ENCODE peak calls at places on chromosome 10, in five cellular contexts. P is NCI-H748 treated with DMSO at 0.1 percent for 48 hours, B is islet precursor cell, W is endothelial cell, E is EL. G is an unnamed sample.
A peak's percentile ranks its signal among the peaks of the same experiment; 100 is the strongest.

GRCh38 chr10:74994714-74995308 is 116.6 kb upstream of the SAMD8 start:
- DNase-seq in P (peak; percentile 92), W (no peak), E (no peak), B (no peak), G (peak; percentile 81)

GRCh38 chr10:72065439-72066025 is 22.8 kb downstream of the SPOCK2 start:
- DNase-seq in W (no peak), E (no peak), B (no peak), P (no peak), G (no peak)

GRCh38 chr10:130179640-130180039 is 43.4 kb downstream of the GLRX3 start:
- DNase-seq in E (peak; percentile 48), W (peak; percentile 63), B (no peak), P (peak; percentile 45), G (peak; percentile 19)

GRCh38 chr10:8187171-8187666 is 132.7 kb downstream of the GATA3 start:
- DNase-seq in W (no peak), P (no peak), E (no peak), B (no peak), G (no peak)

GRCh38 chr10:133187091-133187905 is 27.3 kb downstream of the KNDC1 start:
- DNase-seq in W (no peak), P (no peak), E (no peak), B (no peak), G (no peak)

GRCh38 chr10:88270871-88271713 is 312.0 kb downstream of the RNLS start:
- DNase-seq in W (no peak), B (no peak), E (peak; percentile 77), P (no peak), G (no peak)

GRCh38 chr10:2477154-2477553 is 590.2 kb upstream of the PFKP start:
- DNase-seq in E (no peak), P (peak; percentile 37), W (no peak), B (peak; percentile 60), G (peak; percentile 60)

GRCh38 chr10:70977621-70978020 is 89.3 kb upstream of the PCBD1 start:
- DNase-seq in B (no peak), W (no peak), P (no peak), E (no peak), G (no peak)

GRCh38 chr10:71081912-71082311 is 130.5 kb upstream of the UNC5B start:
- DNase-seq in E (no peak), P (no peak), B (peak; percentile 28), W (no peak), G (no peak)

GRCh38 chr10:126080879-126081331 is 184.5 kb downstream of the FANK1 start:
- DNase-seq in P (no peak), E (peak; percentile 39), B (no peak), W (no peak), G (no peak)

GRCh38 chr10:112490543-112490942 is 43.5 kb downstream of the VTI1A start:
- DNase-seq in P (peak; percentile 85), E (peak; percentile 6), B (peak; percentile 79), W (no peak), G (peak; percentile 91)

GRCh38 chr10:33126742-33127141 is 168.7 kb upstream of the ITGB1 start:
- DNase-seq in B (no peak), P (no peak), E (no peak), W (no peak), G (no peak)

GRCh38 chr10:74096777-74097176 is 53.9 kb downstream of the AP3M1 start:
- DNase-seq in P (no peak), W (no peak), B (no peak), E (no peak), G (no peak)

GRCh38 chr10:3714526-3714925 is 70.5 kb downstream of the KLF6 start:
- DNase-seq in E (no peak), P (no peak), B (peak; percentile 72), W (no peak), G (no peak)

GRCh38 chr10:5076615-5077014 is 17.6 kb upstream of the AKR1C3 start:
- DNase-seq in E (no peak), P (no peak), B (no peak), W (no peak), G (no peak)

GRCh38 chr10:22959292-22959691 is 31.4 kb downstream of the ARMC3 start:
- DNase-seq in W (no peak), E (no peak), B (no peak), P (peak; percentile 26), G (no peak)

GRCh38 chr10:113523071-113523470 is 29.8 kb upstream of the HABP2 start:
- DNase-seq in P (no peak), E (no peak), W (no peak), B (no peak), G (no peak)

GRCh38 chr10:5861269-5862031 is 28.2 kb downstream of the ANKRD16 start:
- DNase-seq in B (no peak), P (no peak), W (no peak), E (peak; percentile 91), G (no peak)

GRCh38 chr10:23111679-23112286 is 16.4 kb downstream of the MSRB2 start:
- DNase-seq in P (no peak), W (no peak), E (no peak), B (no peak), G (no peak)

GRCh38 chr10:132469197-132469942 is 68.2 kb upstream of the INPP5A start:
- DNase-seq in B (no peak), E (no peak), P (no peak), W (no peak), G (peak; percentile 9)

GRCh38 chr10:61812052-61812721 is 89.3 kb upstream of the ARID5B start:
- DNase-seq in B (no peak), P (no peak), E (no peak), W (no peak), G (no peak)

GRCh38 chr10:31134303-31134928 is 102.8 kb upstream of the ZNF438 start:
- DNase-seq in P (no peak), E (peak; percentile 75), W (peak; percentile 36), B (peak; percentile 74), G (peak; percentile 20)

GRCh38 chr10:28721318-28721717 is 44.0 kb downstream of the BAMBI start:
- DNase-seq in P (no peak), W (no peak), E (no peak), B (no peak), G (no peak)

GRCh38 chr10:59904431-59905065 is 1.8 kb downstream of the CCDC6 start:
- DNase-seq in E (no peak), P (no peak), W (no peak), B (no peak), G (no peak)

GRCh38 chr10:5293691-5294550 is 70.8 kb upstream of the UCN3 start:
- DNase-seq in E (peak; percentile 61), P (peak; percentile 24), W (peak; percentile 83), B (peak; percentile 96), G (peak; percentile 77)

GRCh38 chr10:13439771-13440708 is 88.8 kb downstream of the BEND7 start:
- DNase-seq in B (peak; percentile 72), P (peak; percentile 26), W (peak; percentile 79), E (peak; percentile 45), G (no peak)

GRCh38 chr10:69747179-69747578 is 54.5 kb upstream of the COL13A1 start:
- DNase-seq in E (no peak), P (no peak), W (no peak), B (no peak), G (no peak)

GRCh38 chr10:47034511-47035051 is 123.4 kb downstream of the PTPN20 start:
- DNase-seq in W (no peak), P (no peak), B (peak; percentile 29), E (no peak), G (no peak)

GRCh38 chr10:50832171-50832751 is 53.2 kb downstream of the A1CF start:
- DNase-seq in B (no peak), E (no peak), W (no peak), P (no peak), G (no peak)

GRCh38 chr10:510415-510881 is 179.0 kb downstream of the DIP2C start:
- DNase-seq in P (no peak), B (no peak), W (no peak), E (no peak), G (peak; percentile 24)